ENCODE peak calls at places on chromosomes 16 and 17, in five cellular contexts. D is B cell, R is lower leg skin, G is tibial artery, F is activated B cell treated with CpG ODN at 0.5 μM for 24 hours. S is an unnamed sample.

GRCh38 chr17:60364006-60364405 is 27.9 kb downstream of the USP32 start:
- DNase-seq in D (no peak), F (no peak), G (no peak), R (no peak), S (no peak)

GRCh38 chr16:24430937-24431760 is 108.2 kb upstream of the RBBP6 start:
- DNase-seq in R (no peak), G (no peak), F (no peak), D (no peak), S (no peak)

GRCh38 chr16:11315499-11315898 is 29.8 kb upstream of the RMI2 start:
- DNase-seq in R (no peak), F (no peak), G (no peak), D (no peak), S (no peak)

GRCh38 chr17:29622337-29623282 is at the start of gene CORO6:
- DNase-seq in R (no peak), D (peak; percentile 85), G (no peak), F (peak; percentile 74), S (no peak)

GRCh38 chr17:41684050-41684449 is 4.6 kb upstream of the EIF1 start:
- DNase-seq in R (no peak), G (no peak), D (no peak), F (no peak), S (no peak)

GRCh38 chr16:66619534-66620418 is 15.3 kb downstream of the CMTM3 start:
- DNase-seq in F (no peak), D (no peak), G (no peak), R (no peak), S (no peak)

GRCh38 chr17:78272181-78272913 is 40.9 kb downstream of the TMEM235 start:
- DNase-seq in F (no peak), R (peak; percentile 91), D (no peak), G (no peak), S (peak; percentile 88)

GRCh38 chr16:720990-721764 is at the start of gene ANTKMT:
- DNase-seq in D (peak; percentile 99), G (peak; percentile 40), F (peak; percentile 89), R (peak; percentile 93), S (peak; percentile 84)

GRCh38 chr16:67470314-67470713 is 10.6 kb downstream of the ATP6V0D1 start:
- DNase-seq in G (peak; percentile 79), R (peak; percentile 94), F (no peak), D (no peak), S (peak; percentile 87)

GRCh38 chr17:79627184-79627765 is 16.4 kb upstream of the RBFOX3 start:
- DNase-seq in F (peak; percentile 7), G (peak; percentile 13), R (peak; percentile 73), D (peak; percentile 19), S (no peak)

GRCh38 chr16:19119564-19119963 is 5.8 kb downstream of the ITPRIPL2 start:
- DNase-seq in G (no peak), F (no peak), R (no peak), D (no peak), S (no peak)

GRCh38 chr16:72936408-72936807 is 111.5 kb downstream of the ZFHX3 start:
- DNase-seq in D (no peak), R (no peak), G (no peak), F (no peak), S (no peak)

GRCh38 chr16:76214856-76215255 is 62.3 kb upstream of the CNTNAP4 start:
- DNase-seq in F (no peak), G (no peak), R (no peak), D (no peak), S (no peak)

GRCh38 chr17:8964801-8965393 is 610 bp downstream of the PIK3R5 start:
- DNase-seq in G (no peak), R (peak; percentile 85), D (no peak), F (peak; percentile 44), S (peak; percentile 83)

GRCh38 chr17:6463616-6464445 is 19.6 kb downstream of the PIMREG start:
- DNase-seq in R (no peak), F (no peak), G (no peak), D (no peak), S (peak; percentile 58)

GRCh38 chr16:70746708-70747424 is 54.1 kb downstream of the VAC14 start:
- DNase-seq in R (peak; percentile 93), D (no peak), G (peak; percentile 84), F (no peak), S (peak; percentile 84)

GRCh38 chr16:75580-76501 is 2.2 kb upstream of the MPG start:
- DNase-seq in G (peak; percentile 91), F (no peak), D (no peak), R (peak; percentile 97), S (peak; percentile 76)

GRCh38 chr16:59865071-59865671 is 1131.1 kb upstream of the GOT2 start:
- DNase-seq in G (no peak), D (no peak), F (no peak), R (no peak), S (no peak)

GRCh38 chr17:31408586-31408985 is 17.1 kb downstream of the RAB11FIP4 start:
- DNase-seq in F (no peak), R (no peak), G (no peak), D (no peak), S (no peak)

GRCh38 chr17:8382052-8382879 is 727 bp downstream of the RPL26 start:
- DNase-seq in R (no peak), D (no peak), F (no peak), G (no peak), S (no peak)

GRCh38 chr17:4635823-4636375 is 5.6 kb downstream of the ALOX15 start:
- DNase-seq in D (peak; percentile 46), R (no peak), F (peak; percentile 24), G (no peak), S (no peak)

GRCh38 chr16:18802755-18803218 is 1.4 kb upstream of the ARL6IP1 start:
- DNase-seq in R (no peak), F (no peak), G (no peak), D (no peak), S (no peak)

DNA sequence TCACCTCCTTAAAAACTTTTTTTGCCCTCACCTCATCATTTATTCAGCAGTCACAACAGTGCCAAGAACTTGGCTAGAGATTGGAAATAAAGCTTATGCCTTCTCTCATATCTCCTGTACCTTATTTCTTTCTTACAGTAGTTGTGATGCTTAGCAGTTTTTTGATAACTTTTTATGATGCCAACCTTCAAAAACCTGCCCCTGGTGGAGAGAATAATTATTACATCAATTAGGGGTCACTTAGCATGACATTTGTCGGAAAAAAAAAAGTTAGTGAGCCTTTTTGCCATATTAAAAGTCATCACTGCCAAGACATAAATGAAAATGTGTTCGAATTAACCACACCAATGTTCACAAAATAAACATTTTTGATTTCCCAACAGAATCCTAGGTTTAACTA is 296.6 kb downstream of the WWOX start:
- DNase-seq in R (no peak), G (no peak), D (no peak), F (no peak), S (no peak)
- TF ChIP-seq CTCF in R (no peak), G (no peak), D (peak; percentile 57), F (no peak), S (peak; percentile 19)

DNA sequence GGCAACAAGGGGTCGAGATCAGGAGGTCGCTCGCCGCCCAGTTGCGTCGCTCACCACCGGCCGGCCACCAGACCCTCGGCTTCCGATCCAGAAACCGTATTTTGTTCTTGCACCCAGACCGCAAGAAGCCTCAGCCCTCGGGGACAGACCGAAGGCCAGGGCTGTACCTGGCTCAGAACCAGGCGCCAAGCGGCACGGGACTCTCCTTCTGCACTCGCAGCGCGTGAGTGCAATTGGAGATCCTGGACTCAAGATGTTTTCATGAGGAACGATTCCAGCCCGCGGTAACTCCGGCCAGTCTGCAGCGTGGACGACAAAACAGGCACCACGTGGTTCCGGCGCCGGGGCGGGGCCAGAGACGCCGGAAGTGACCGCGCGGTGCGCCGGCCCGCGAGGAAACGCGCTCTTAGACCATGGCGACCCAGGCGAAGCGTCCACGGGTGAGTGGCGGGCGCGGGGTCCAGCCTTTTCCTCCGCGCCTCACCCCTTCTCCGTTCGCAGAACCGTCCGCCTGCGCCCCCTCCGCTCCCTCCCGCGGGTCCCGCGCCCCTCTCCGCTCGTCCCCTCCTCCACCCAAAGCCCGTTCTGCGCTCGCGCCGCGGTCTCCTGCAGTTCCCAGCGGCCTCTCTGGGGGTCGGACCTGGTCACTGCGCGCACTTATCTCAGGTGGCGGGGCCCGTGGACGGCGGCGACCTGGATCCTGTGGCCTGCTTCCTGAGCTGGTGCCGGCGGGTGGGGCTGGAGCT is at the start of gene SETD6:
- DNase-seq in G (peak; percentile 91), D (peak; percentile 85), F (peak; percentile 81), R (peak; percentile 97), S (peak; percentile 90)
- TF ChIP-seq CTCF in G (no peak), D (no peak), F (no peak), R (peak; percentile 20), S (no peak)

GRCh38 chr17:11441004-11441403 is 157.3 kb upstream of the DNAH9 start:
- DNase-seq in G (no peak), F (no peak), D (no peak), R (peak; percentile 4), S (no peak)
- TF ChIP-seq CTCF in G (no peak), F (no peak), D (no peak), R (no peak), S (no peak)

GRCh38 chr17:48526986-48527741 is 3.6 kb downstream of the HOXB1 start:
- DNase-seq in D (peak; percentile 39), F (no peak), R (no peak), G (no peak), S (peak; percentile 77)

GRCh38 chr17:48519427-48519826 is 11.4 kb downstream of the HOXB1 start:
- DNase-seq in F (no peak), G (no peak), R (no peak), D (no peak), S (no peak)

GRCh38 chr17:48520631-48521045 is 10.2 kb downstream of the HOXB1 start:
- DNase-seq in R (no peak), F (no peak), G (no peak), D (no peak), S (no peak)

GRCh38 chr17:48522031-48522593 is 8.7 kb downstream of the HOXB1 start:
- DNase-seq in F (no peak), R (no peak), D (no peak), G (no peak), S (peak; percentile 37)

GRCh38 chr17:48522990-48523389 is 7.8 kb downstream of the HOXB1 start:
- DNase-seq in D (no peak), R (no peak), G (no peak), F (no peak), S (no peak)
- TF ChIP-seq CTCF in D (no peak), R (no peak), G (no peak), F (no peak), S (no peak)

DNA sequence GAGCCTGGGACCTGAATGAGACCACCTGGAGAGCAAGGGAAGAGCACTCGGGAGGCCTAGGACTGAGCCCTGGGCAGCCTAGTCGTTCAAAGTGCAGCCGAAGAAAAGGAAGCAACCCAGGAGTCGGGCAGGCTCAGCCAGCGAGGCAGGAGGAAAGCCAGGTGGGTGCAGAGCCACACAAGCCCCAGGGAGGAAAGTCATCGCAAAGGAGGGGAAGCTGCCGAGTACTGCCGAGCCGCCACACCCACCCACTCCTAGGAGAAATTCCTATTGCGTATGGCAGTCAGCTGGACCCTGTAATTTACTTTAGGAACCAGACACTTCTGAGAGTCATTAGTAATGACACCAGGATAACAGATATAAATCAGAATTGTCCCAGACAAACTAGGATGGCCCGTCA is 187.6 kb downstream of the KATNIP start:
- DNase-seq in G (no peak), D (no peak), R (no peak), F (no peak), S (no peak)
- TF ChIP-seq CTCF in G (no peak), D (no peak), R (no peak), F (no peak), S (no peak)